ENCODE peak calls at places on chromosomes 2 and 18, in four cellular contexts. L, B, W and A are unnamed samples.

GRCh38 chr18:58570360-58571064 is 58.4 kb downstream of the ALPK2 start:
- DNase-seq in L (no peak), B (no peak), W (no peak), A (no peak)

GRCh38 chr2:160221391-160222276 is 21.6 kb upstream of the ITGB6 start:
- DNase-seq in W (no peak), L (peak), B (no peak), A (no peak)

GRCh38 chr2:45180784-45181183 is 171.5 kb upstream of the SIX2 start:
- DNase-seq in W (no peak), B (no peak), L (no peak), A (no peak)

GRCh38 chr2:186459009-186459408 is 27.1 kb upstream of the ZC3H15 start:
- DNase-seq in B (no peak), W (no peak), L (peak), A (no peak)

GRCh38 chr2:230697676-230698075 is 15.0 kb upstream of the CAB39 start:
- DNase-seq in B (no peak), L (no peak), W (no peak), A (no peak)

GRCh38 chr2:38092196-38092902 is 16.4 kb upstream of the CYP1B1 start:
- DNase-seq in W (no peak), B (no peak), L (no peak), A (no peak)

GRCh38 chr18:75475228-75475627 is 47.7 kb upstream of the SMIM21 start:
- DNase-seq in B (no peak), W (no peak), L (no peak), A (no peak)

GRCh38 chr2:191650896-191651773 is 26.8 kb upstream of the NABP1 start:
- DNase-seq in B (no peak), L (no peak), W (peak), A (no peak)

GRCh38 chr2:170214309-170214902 is 36.5 kb downstream of the MYO3B start:
- DNase-seq in B (peak), L (no peak), W (peak), A (peak)

GRCh38 chr18:48715651-48716354 is 177.0 kb downstream of the CTIF start:
- DNase-seq in B (no peak), L (no peak), W (no peak), A (no peak)

GRCh38 chr2:6554403-6554802 is 311.3 kb downstream of the CMPK2 start:
- DNase-seq in B (no peak), W (no peak), L (no peak), A (no peak)

GRCh38 chr2:219459460-219460311 is 25.0 kb downstream of the SPEG start:
- DNase-seq in L (peak), B (no peak), W (no peak), A (no peak)

GRCh38 chr18:25518716-25519053 is 166.7 kb upstream of the ZNF521 start:
- DNase-seq in W (peak), L (no peak), B (no peak), A (no peak)

GRCh38 chr2:98278074-98278473 is 68.2 kb upstream of the CNGA3 start:
- DNase-seq in W (no peak), B (no peak), L (no peak), A (no peak)

GRCh38 chr2:174198846-174199564 is 49.3 kb downstream of the OLA1 start:
- DNase-seq in B (no peak), W (no peak), L (no peak), A (no peak)

GRCh38 chr18:32019251-32019943 is 772 bp downstream of the RNF125 start:
- DNase-seq in B (peak), W (no peak), L (peak), A (peak)

GRCh38 chr2:41853427-41854191 is 194.2 kb upstream of the PKDCC start:
- DNase-seq in L (peak), B (peak), W (no peak), A (peak)

GRCh38 chr2:37658682-37659081 is 12.8 kb downstream of the CDC42EP3 start:
- DNase-seq in W (no peak), L (no peak), B (no peak), A (no peak)

GRCh38 chr2:5691659-5692529 is at the start of gene SOX11:
- DNase-seq in L (no peak), W (no peak), B (peak), A (peak)

GRCh38 chr18:62524443-62525200 is 1.8 kb downstream of the ZCCHC2 start:
- DNase-seq in L (no peak), B (no peak), W (no peak), A (no peak)

GRCh38 chr2:171615071-171615470 is 72.2 kb upstream of the DYNC1I2 start:
- DNase-seq in W (no peak), L (no peak), B (no peak), A (no peak)

GRCh38 chr2:27118525-27119329 is at the start of gene CGREF1:
- DNase-seq in L (no peak), W (no peak), B (no peak), A (no peak)

GRCh38 chr2:208222351-208222750 is 32.5 kb downstream of the IDH1 start:
- DNase-seq in L (no peak), B (no peak), W (no peak), A (no peak)

GRCh38 chr2:15727396-15728246 is 136.0 kb downstream of the DDX1 start:
- DNase-seq in B (no peak), L (no peak), W (no peak), A (no peak)

GRCh38 chr2:174827371-174828369 is 63.4 kb upstream of the CHRNA1 start:
- DNase-seq in L (no peak), W (no peak), B (no peak), A (no peak)

GRCh38 chr2:237743561-237744269 is 54.9 kb upstream of the RBM44 start:
- DNase-seq in L (peak), W (no peak), B (no peak), A (no peak)

GRCh38 chr2:224165901-224166319 is 126.8 kb upstream of the SERPINE2 start:
- DNase-seq in L (no peak), W (no peak), B (no peak), A (no peak)

GRCh38 chr2:127618551-127618950 is 27.4 kb upstream of the GPR17 start:
- DNase-seq in W (no peak), L (no peak), B (no peak), A (no peak)

GRCh38 chr18:13437801-13438506 is 219.4 kb downstream of the LDLRAD4 start:
- DNase-seq in B (no peak), W (no peak), L (no peak), A (no peak)

GRCh38 chr2:192499476-192499875 is 304.7 kb upstream of the TMEFF2 start:
- DNase-seq in B (no peak), W (no peak), L (no peak), A (no peak)

GRCh38 chr2:153870308-153870707 is 1.4 kb upstream of the GALNT13 start:
- DNase-seq in W (no peak), B (no peak), L (peak), A (no peak)

GRCh38 chr2:45121236-45121927 is 112.1 kb upstream of the SIX2 start:
- DNase-seq in W (no peak), L (no peak), B (no peak), A (no peak)

GRCh38 chr2:25453199-25453903 is 111.6 kb upstream of the DNMT3A start:
- DNase-seq in B (no peak), L (no peak), W (peak), A (no peak)

GRCh38 chr2:9812945-9813311 is 30.3 kb upstream of the TAF1B start:
- DNase-seq in W (no peak), B (no peak), L (no peak), A (no peak)

GRCh38 chr2:188853307-188853706 is 120.9 kb upstream of the COL3A1 start:
- DNase-seq in W (no peak), B (no peak), L (no peak), A (no peak)

DNA sequence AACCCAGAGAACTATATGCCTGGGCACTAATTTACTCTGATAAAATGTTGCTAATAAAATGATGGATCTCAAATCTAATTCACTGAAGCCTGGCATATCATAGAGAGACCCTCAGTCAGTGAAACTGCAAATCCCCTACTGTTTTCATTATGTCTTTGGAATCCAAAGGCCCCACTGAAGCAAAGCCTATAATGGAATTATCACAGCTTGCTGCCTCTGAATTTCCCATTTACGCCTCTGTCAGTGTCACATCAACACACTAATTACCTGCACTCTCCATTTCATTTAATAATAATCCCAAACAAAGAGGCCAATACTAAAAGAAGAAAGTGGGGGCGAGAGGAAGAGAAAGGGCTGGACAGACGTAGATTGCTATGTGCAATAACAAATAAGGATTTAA is 470.9 kb downstream of the MBD2 start:
- DNase-seq in W (no peak), L (no peak), B (no peak), A (no peak)
- TF ChIP-seq ZNF274 in W (no peak), L (no peak), B (no peak), A (no peak)

DNA sequence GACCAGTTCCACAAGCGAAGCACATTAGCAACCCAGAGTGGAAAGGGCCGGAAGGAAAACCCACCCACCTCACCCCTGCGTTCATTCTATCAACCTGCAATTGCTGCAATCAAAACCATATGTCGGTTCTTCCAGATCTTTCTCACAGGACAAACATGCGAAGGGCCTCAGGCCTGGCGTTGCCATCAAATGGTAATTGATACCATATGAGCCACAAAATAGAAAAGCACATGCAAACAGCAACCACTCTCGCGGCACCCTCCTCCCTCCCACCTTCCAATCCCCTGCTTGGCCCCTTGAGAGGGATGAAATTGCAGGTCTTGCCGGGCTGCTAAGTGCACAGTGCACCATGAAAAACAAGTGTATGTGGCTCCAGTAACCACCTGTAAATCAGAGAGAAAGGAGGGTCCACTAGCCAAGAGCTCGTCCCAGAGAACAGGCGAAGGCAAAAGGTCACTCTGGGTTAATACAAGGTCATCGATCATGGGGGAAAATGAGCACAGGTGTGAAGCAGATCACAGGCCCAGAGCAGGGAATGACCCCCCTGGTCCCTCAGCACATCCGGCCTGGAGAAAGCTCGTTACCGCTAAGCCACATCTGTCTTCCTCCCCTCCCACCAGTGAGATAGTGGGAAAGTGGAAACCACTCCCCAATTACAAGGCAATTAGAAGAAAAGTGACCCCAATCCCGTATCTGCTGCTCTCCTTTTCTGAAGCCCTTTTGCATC is 287.4 kb downstream of the TCF4 start:
- DNase-seq in W (no peak), L (no peak), B (no peak), A (no peak)
- TF ChIP-seq SUZ12 in W (no peak), L (no peak), B (no peak), A (no peak)

GRCh38 chr2:235747868-235748144 is 254.0 kb downstream of the AGAP1 start:
- DNase-seq in B (no peak), W (no peak), L (no peak), A (no peak)
- H3K9ac ChIP-seq in B (no peak), W (no peak), L (no peak), A (no peak)

GRCh38 chr2:227479865-227480475 is 8.0 kb downstream of the AGFG1 start:
- DNase-seq in L (peak), W (no peak), B (no peak), A (no peak)
- TF ChIP-seq ZNF274 in L (no peak), W (no peak), B (no peak), A (no peak)

GRCh38 chr2:73282924-73283544 is 1.2 kb downstream of the FBXO41 start:
- DNase-seq in W (no peak), B (no peak), L (no peak), A (no peak)

GRCh38 chr2:73283545-73284295 is 558 bp downstream of the FBXO41 start:
- DNase-seq in W (no peak), B (no peak), L (no peak), A (no peak)

GRCh38 chr2:73285162-73285739 is 973 bp upstream of the FBXO41 start:
- DNase-seq in W (peak), B (no peak), L (no peak), A (no peak)

GRCh38 chr2:73286134-73286533 is 1.9 kb upstream of the FBXO41 start:
- DNase-seq in B (no peak), W (no peak), L (no peak), A (no peak)

DNA sequence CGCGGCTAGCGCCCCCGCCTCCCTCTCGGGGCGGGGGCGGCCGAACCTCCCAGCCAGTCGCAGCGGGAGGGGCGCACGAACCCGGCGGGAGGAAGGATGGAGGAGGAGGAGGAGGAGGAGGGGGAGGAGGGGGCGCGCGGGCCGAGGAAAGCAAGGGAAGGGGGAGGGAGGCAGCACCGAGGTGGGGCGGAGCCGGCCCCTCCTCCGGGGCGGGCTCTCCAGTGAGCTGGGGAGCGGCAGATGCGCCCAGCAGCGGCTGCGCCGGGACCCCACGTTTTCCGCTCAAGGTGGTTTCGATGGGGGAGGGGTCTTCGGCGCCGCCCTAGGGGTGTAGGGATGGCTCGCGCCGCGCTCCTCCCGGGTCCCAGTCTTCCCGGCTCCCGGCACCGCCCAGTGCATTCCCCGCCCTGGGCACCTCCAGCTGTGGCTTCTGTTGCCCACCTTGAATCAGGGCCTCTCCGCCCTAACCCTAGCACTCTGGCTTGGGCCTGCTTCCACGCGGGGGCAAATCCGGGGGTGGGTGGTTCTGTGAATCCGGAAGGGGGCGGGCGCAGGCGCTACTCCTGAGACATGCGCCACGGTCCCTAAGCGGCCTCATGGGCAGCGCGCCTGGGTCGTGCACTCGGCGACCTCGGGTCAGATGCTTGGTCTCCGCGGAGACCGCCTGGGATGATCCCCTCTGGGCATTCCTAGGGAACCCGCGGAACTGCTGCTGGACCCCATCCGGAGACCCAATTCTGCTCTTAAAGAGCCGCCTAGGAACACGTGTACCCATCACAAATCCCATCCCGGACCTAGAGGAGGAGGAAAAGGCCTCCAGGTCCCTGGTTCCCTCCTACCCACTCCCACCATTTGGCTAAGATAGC is at the start of gene FBXO41:
- DNase-seq in L (peak), W (peak), B (peak), A (no peak)
- TF ChIP-seq SUZ12 in L (no peak), W (no peak), B (no peak), A (no peak)

DNA sequence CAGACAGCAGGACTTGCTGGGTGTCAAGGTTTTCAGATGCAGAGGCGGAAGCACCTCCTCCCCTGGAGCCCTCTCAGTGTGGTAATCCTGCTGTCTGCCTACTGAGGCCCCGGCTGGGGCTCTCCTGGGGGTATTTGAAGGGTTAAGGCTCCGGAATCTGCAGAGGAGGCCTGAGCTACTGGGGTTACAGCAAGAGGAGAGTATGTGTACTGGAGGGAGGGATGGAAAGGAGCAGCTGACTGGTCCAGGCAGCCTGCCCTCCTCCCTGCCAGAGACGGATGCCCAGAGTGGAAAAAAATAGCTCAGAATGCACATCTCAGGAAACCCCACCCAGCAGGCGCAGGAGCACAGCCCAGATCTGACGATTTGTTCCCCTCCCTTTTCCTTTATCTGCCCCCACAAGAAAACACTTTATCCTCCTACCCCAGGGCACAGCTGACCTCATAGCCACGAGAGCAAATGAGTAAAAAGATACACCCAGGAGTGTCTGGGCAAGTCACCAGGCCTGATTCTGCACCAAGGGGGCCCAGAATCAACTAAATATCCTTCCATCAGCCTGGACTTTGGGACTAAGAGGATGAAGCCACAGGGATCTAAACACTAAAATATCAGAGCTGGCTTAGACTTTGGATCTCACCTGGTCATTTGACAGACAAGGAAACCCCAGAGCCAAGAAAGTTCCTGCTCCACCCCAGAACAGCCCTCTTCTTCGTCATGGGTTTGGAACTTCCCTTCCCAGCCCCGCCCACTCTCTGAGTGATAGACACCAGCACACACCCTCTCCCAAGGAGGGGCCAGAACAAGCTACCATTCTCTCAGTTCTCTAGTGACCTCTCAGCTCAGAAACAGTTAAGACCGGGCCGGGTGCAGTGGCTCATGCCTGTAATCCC is 5.5 kb downstream of the TMBIM1 start:
- DNase-seq in W (peak), L (peak), B (peak), A (peak)
- H3K9ac ChIP-seq in W (peak), L (peak), B (no peak), A (peak)